ENCODE peak calls at places on chromosomes 3 and 15, in eight cellular contexts. G is OCI-M1, U is T-cell, T is HFF-Myc, A is GM03348, C is M059J, Y is KBM-7, J is cortex of kidney. F is an unnamed sample.

GRCh38 chr15:43251185-43251862 is 15.4 kb downstream of the TGM5 start:
- DNase-seq in G (no peak), U (no peak), T (no peak), A (no peak), C (no peak), Y (no peak), J (no peak), F (no peak)

GRCh38 chr15:40307421-40308165 is at the start of gene PLCB2:
- DNase-seq in G (peak; percentile 89), U (peak; percentile 68), T (no peak), A (no peak), C (peak; percentile 22), Y (peak; percentile 86), J (no peak), F (no peak)

GRCh38 chr3:183295211-183295610 is 42.2 kb downstream of the B3GNT5 start:
- DNase-seq in G (peak; percentile 24), U (no peak), T (no peak), A (peak; percentile 51), C (peak; percentile 87), Y (no peak), J (no peak), F (peak; percentile 84)

GRCh38 chr3:13332740-13333139 is 87.4 kb downstream of the NUP210 start:
- DNase-seq in G (no peak), U (no peak), T (no peak), A (no peak), C (no peak), Y (no peak), J (no peak), F (no peak)

GRCh38 chr3:162776137-162776536 is 1279.5 kb downstream of the OTOL1 start:
- DNase-seq in G (no peak), U (no peak), T (no peak), A (no peak), C (no peak), Y (no peak), J (no peak), F (no peak)

GRCh38 chr3:168813261-168813660 is 717.5 kb upstream of the GOLIM4 start:
- DNase-seq in G (no peak), U (no peak), T (no peak), A (no peak), C (no peak), Y (no peak), J (no peak), F (no peak)

GRCh38 chr3:67630666-67631362 is 23.6 kb downstream of the SUCLG2 start:
- DNase-seq in G (no peak), U (no peak), T (no peak), A (no peak), C (no peak), Y (no peak), J (no peak), F (no peak)

GRCh38 chr3:45227131-45227819 is 1.2 kb upstream of the TMEM158 start:
- DNase-seq in G (peak; percentile 38), U (no peak), T (no peak), A (no peak), C (no peak), Y (no peak), J (no peak), F (peak; percentile 14)